ENCODE peak calls at places on chromosomes 1 and 21, in six cellular contexts. One of them, this sample, is unnamed.

GRCh38 chr1:240109920-240110685 is 18.4 kb downstream of the FMN2 start:
- DNase-seq in Daoy: no peak
- DNase-seq in NCI-H1694: no peak
- DNase-seq in stimulated activated naive B cell treated with anti-CD40 and anti-IgM and Interleukin-4, amounts not matched to agents 10 μg/mL and 1 μg/mL and 100 μg/mL, for 72 hours: no peak
- DNase-seq in HTR-8/SVneo: no peak
- DNase-seq in BE2C: no peak
- DNase-seq in this sample: no peak

GRCh38 chr1:218531936-218532335 is 186.8 kb downstream of the TGFB2 start:
- DNase-seq in BE2C: no peak
- DNase-seq in NCI-H1694: no peak
- DNase-seq in stimulated activated naive B cell treated with anti-CD40 and anti-IgM and Interleukin-4, amounts not matched to agents 10 μg/mL and 1 μg/mL and 100 μg/mL, for 72 hours: no peak
- DNase-seq in HTR-8/SVneo: no peak
- DNase-seq in Daoy: no peak
- DNase-seq in this sample: no peak

GRCh38 chr21:35470522-35470921 is 421.4 kb upstream of the RUNX1 start:
- DNase-seq in BE2C: no peak
- DNase-seq in NCI-H1694: no peak
- DNase-seq in stimulated activated naive B cell treated with anti-CD40 and anti-IgM and Interleukin-4, amounts not matched to agents 10 μg/mL and 1 μg/mL and 100 μg/mL, for 72 hours: no peak
- DNase-seq in HTR-8/SVneo: no peak
- DNase-seq in Daoy: no peak
- DNase-seq in this sample: no peak

GRCh38 chr1:233300326-233300725 is 4.8 kb upstream of the PCNX2 start:
- DNase-seq in HTR-8/SVneo: no peak
- DNase-seq in BE2C: no peak
- DNase-seq in NCI-H1694: no peak
- DNase-seq in Daoy: no peak
- DNase-seq in stimulated activated naive B cell treated with anti-CD40 and anti-IgM and Interleukin-4, amounts not matched to agents 10 μg/mL and 1 μg/mL and 100 μg/mL, for 72 hours: no peak
- DNase-seq in this sample: no peak

GRCh38 chr1:192700834-192701271 is 64.9 kb downstream of the RGS13 start:
- DNase-seq in stimulated activated naive B cell treated with anti-CD40 and anti-IgM and Interleukin-4, amounts not matched to agents 10 μg/mL and 1 μg/mL and 100 μg/mL, for 72 hours: no peak
- DNase-seq in Daoy: peak; percentile 56
- DNase-seq in HTR-8/SVneo: peak; percentile 41
- DNase-seq in BE2C: no peak
- DNase-seq in NCI-H1694: no peak
- DNase-seq in this sample: no peak

GRCh38 chr1:184388671-184389292 is 2.0 kb downstream of the C1orf21 start:
- DNase-seq in BE2C: peak; percentile 51
- DNase-seq in stimulated activated naive B cell treated with anti-CD40 and anti-IgM and Interleukin-4, amounts not matched to agents 10 μg/mL and 1 μg/mL and 100 μg/mL, for 72 hours: no peak
- DNase-seq in NCI-H1694: no peak
- DNase-seq in HTR-8/SVneo: no peak
- DNase-seq in Daoy: no peak
- DNase-seq in this sample: no peak

GRCh38 chr1:86906419-86906818 is 7.5 kb downstream of the SELENOF start:
- DNase-seq in NCI-H1694: no peak
- DNase-seq in BE2C: no peak
- DNase-seq in stimulated activated naive B cell treated with anti-CD40 and anti-IgM and Interleukin-4, amounts not matched to agents 10 μg/mL and 1 μg/mL and 100 μg/mL, for 72 hours: no peak
- DNase-seq in HTR-8/SVneo: no peak
- DNase-seq in Daoy: no peak
- DNase-seq in this sample: no peak

GRCh38 chr1:48753293-48753692 is 23.4 kb downstream of the BEND5 start:
- DNase-seq in stimulated activated naive B cell treated with anti-CD40 and anti-IgM and Interleukin-4, amounts not matched to agents 10 μg/mL and 1 μg/mL and 100 μg/mL, for 72 hours: no peak
- DNase-seq in HTR-8/SVneo: no peak
- DNase-seq in NCI-H1694: no peak
- DNase-seq in BE2C: no peak
- DNase-seq in Daoy: no peak
- DNase-seq in this sample: peak; percentile 16

GRCh38 chr1:52348704-52349301 is 17.2 kb downstream of the CC2D1B start:
- DNase-seq in BE2C: peak; percentile 52
- DNase-seq in NCI-H1694: no peak
- DNase-seq in stimulated activated naive B cell treated with anti-CD40 and anti-IgM and Interleukin-4, amounts not matched to agents 10 μg/mL and 1 μg/mL and 100 μg/mL, for 72 hours: no peak
- DNase-seq in Daoy: peak; percentile 16
- DNase-seq in HTR-8/SVneo: no peak
- DNase-seq in this sample: peak; percentile 73

GRCh38 chr21:36909423-36909822 is 57.0 kb downstream of the HLCS start:
- DNase-seq in Daoy: peak; percentile 51
- DNase-seq in BE2C: no peak
- DNase-seq in NCI-H1694: no peak
- DNase-seq in HTR-8/SVneo: no peak
- DNase-seq in stimulated activated naive B cell treated with anti-CD40 and anti-IgM and Interleukin-4, amounts not matched to agents 10 μg/mL and 1 μg/mL and 100 μg/mL, for 72 hours: no peak
- DNase-seq in this sample: no peak

GRCh38 chr1:228064741-228065542 is 17.6 kb upstream of the ARF1 start:
- DNase-seq in HTR-8/SVneo: no peak
- DNase-seq in NCI-H1694: no peak
- DNase-seq in BE2C: no peak
- DNase-seq in stimulated activated naive B cell treated with anti-CD40 and anti-IgM and Interleukin-4, amounts not matched to agents 10 μg/mL and 1 μg/mL and 100 μg/mL, for 72 hours: no peak
- DNase-seq in Daoy: no peak
- DNase-seq in this sample: no peak

GRCh38 chr1:10328534-10328933 is 70.3 kb upstream of the PGD start:
- DNase-seq in NCI-H1694: no peak
- DNase-seq in BE2C: no peak
- DNase-seq in HTR-8/SVneo: no peak
- DNase-seq in Daoy: no peak
- DNase-seq in stimulated activated naive B cell treated with anti-CD40 and anti-IgM and Interleukin-4, amounts not matched to agents 10 μg/mL and 1 μg/mL and 100 μg/mL, for 72 hours: no peak
- DNase-seq in this sample: no peak

GRCh38 chr1:47444578-47445465 is 7.0 kb downstream of the FOXD2 start:
- DNase-seq in Daoy: no peak
- DNase-seq in stimulated activated naive B cell treated with anti-CD40 and anti-IgM and Interleukin-4, amounts not matched to agents 10 μg/mL and 1 μg/mL and 100 μg/mL, for 72 hours: no peak
- DNase-seq in BE2C: no peak
- DNase-seq in NCI-H1694: no peak
- DNase-seq in HTR-8/SVneo: no peak
- DNase-seq in this sample: peak; percentile 22

GRCh38 chr1:46278807-46279206 is 24.6 kb downstream of the LRRC41 start:
- DNase-seq in BE2C: no peak
- DNase-seq in HTR-8/SVneo: no peak
- DNase-seq in stimulated activated naive B cell treated with anti-CD40 and anti-IgM and Interleukin-4, amounts not matched to agents 10 μg/mL and 1 μg/mL and 100 μg/mL, for 72 hours: no peak
- DNase-seq in NCI-H1694: no peak
- DNase-seq in Daoy: peak; percentile 26
- DNase-seq in this sample: no peak

GRCh38 chr1:54342306-54342705 is 63.9 kb downstream of the SSBP3 start:
- DNase-seq in HTR-8/SVneo: no peak
- DNase-seq in NCI-H1694: no peak
- DNase-seq in stimulated activated naive B cell treated with anti-CD40 and anti-IgM and Interleukin-4, amounts not matched to agents 10 μg/mL and 1 μg/mL and 100 μg/mL, for 72 hours: no peak
- DNase-seq in Daoy: no peak
- DNase-seq in BE2C: no peak
- DNase-seq in this sample: peak; percentile 66

GRCh38 chr21:42057861-42058437 is 13.2 kb upstream of the UMODL1 start:
- DNase-seq in HTR-8/SVneo: no peak
- DNase-seq in NCI-H1694: no peak
- DNase-seq in stimulated activated naive B cell treated with anti-CD40 and anti-IgM and Interleukin-4, amounts not matched to agents 10 μg/mL and 1 μg/mL and 100 μg/mL, for 72 hours: no peak
- DNase-seq in Daoy: no peak
- DNase-seq in BE2C: no peak
- DNase-seq in this sample: no peak

GRCh38 chr21:29504751-29505321 is 206.1 kb downstream of the BACH1 start:
- DNase-seq in Daoy: peak; percentile 67
- DNase-seq in HTR-8/SVneo: no peak
- DNase-seq in stimulated activated naive B cell treated with anti-CD40 and anti-IgM and Interleukin-4, amounts not matched to agents 10 μg/mL and 1 μg/mL and 100 μg/mL, for 72 hours: no peak
- DNase-seq in NCI-H1694: no peak
- DNase-seq in BE2C: no peak
- DNase-seq in this sample: no peak

GRCh38 chr21:25881524-25882376 is 147.0 kb downstream of the GABPA start:
- DNase-seq in NCI-H1694: peak; percentile 54
- DNase-seq in BE2C: peak; percentile 70
- DNase-seq in HTR-8/SVneo: peak; percentile 66
- DNase-seq in Daoy: peak; percentile 70
- DNase-seq in stimulated activated naive B cell treated with anti-CD40 and anti-IgM and Interleukin-4, amounts not matched to agents 10 μg/mL and 1 μg/mL and 100 μg/mL, for 72 hours: peak; percentile 32
- DNase-seq in this sample: peak; percentile 75

GRCh38 chr1:226577401-226578180 is 29.0 kb downstream of the STUM start:
- DNase-seq in NCI-H1694: no peak
- DNase-seq in Daoy: no peak
- DNase-seq in stimulated activated naive B cell treated with anti-CD40 and anti-IgM and Interleukin-4, amounts not matched to agents 10 μg/mL and 1 μg/mL and 100 μg/mL, for 72 hours: no peak
- DNase-seq in BE2C: no peak
- DNase-seq in HTR-8/SVneo: no peak
- DNase-seq in this sample: no peak

GRCh38 chr1:21229246-21230000 is 52.7 kb upstream of the EIF4G3 start:
- DNase-seq in HTR-8/SVneo: no peak
- DNase-seq in NCI-H1694: no peak
- DNase-seq in BE2C: no peak
- DNase-seq in stimulated activated naive B cell treated with anti-CD40 and anti-IgM and Interleukin-4, amounts not matched to agents 10 μg/mL and 1 μg/mL and 100 μg/mL, for 72 hours: no peak
- DNase-seq in Daoy: no peak
- DNase-seq in this sample: no peak

GRCh38 chr1:156134716-156135435 is 18.5 kb upstream of the SEMA4A start:
- DNase-seq in HTR-8/SVneo: no peak
- DNase-seq in NCI-H1694: no peak
- DNase-seq in BE2C: no peak
- DNase-seq in Daoy: no peak
- DNase-seq in stimulated activated naive B cell treated with anti-CD40 and anti-IgM and Interleukin-4, amounts not matched to agents 10 μg/mL and 1 μg/mL and 100 μg/mL, for 72 hours: no peak
- DNase-seq in this sample: no peak

GRCh38 chr21:42561742-42562141 is 48.1 kb downstream of the SLC37A1 start:
- DNase-seq in HTR-8/SVneo: no peak
- DNase-seq in BE2C: no peak
- DNase-seq in NCI-H1694: peak; percentile 15
- DNase-seq in Daoy: no peak
- DNase-seq in stimulated activated naive B cell treated with anti-CD40 and anti-IgM and Interleukin-4, amounts not matched to agents 10 μg/mL and 1 μg/mL and 100 μg/mL, for 72 hours: no peak
- DNase-seq in this sample: no peak

GRCh38 chr21:42171091-42172053 is 47.6 kb upstream of the ABCG1 start:
- DNase-seq in Daoy: no peak
- DNase-seq in BE2C: peak; percentile 42
- DNase-seq in stimulated activated naive B cell treated with anti-CD40 and anti-IgM and Interleukin-4, amounts not matched to agents 10 μg/mL and 1 μg/mL and 100 μg/mL, for 72 hours: no peak
- DNase-seq in HTR-8/SVneo: no peak
- DNase-seq in NCI-H1694: no peak
- DNase-seq in this sample: no peak

GRCh38 chr1:179798213-179798863 is 55.2 kb downstream of the FAM163A start:
- DNase-seq in BE2C: no peak
- DNase-seq in Daoy: no peak
- DNase-seq in HTR-8/SVneo: no peak
- DNase-seq in stimulated activated naive B cell treated with anti-CD40 and anti-IgM and Interleukin-4, amounts not matched to agents 10 μg/mL and 1 μg/mL and 100 μg/mL, for 72 hours: no peak
- DNase-seq in NCI-H1694: no peak
- DNase-seq in this sample: no peak

GRCh38 chr1:223515416-223515815 is 122.2 kb downstream of the CCDC185 start:
- DNase-seq in stimulated activated naive B cell treated with anti-CD40 and anti-IgM and Interleukin-4, amounts not matched to agents 10 μg/mL and 1 μg/mL and 100 μg/mL, for 72 hours: no peak
- DNase-seq in NCI-H1694: no peak
- DNase-seq in BE2C: no peak
- DNase-seq in HTR-8/SVneo: no peak
- DNase-seq in Daoy: no peak
- DNase-seq in this sample: no peak

GRCh38 chr1:3426956-3427535 is 27.4 kb upstream of the ARHGEF16 start:
- DNase-seq in Daoy: no peak
- DNase-seq in stimulated activated naive B cell treated with anti-CD40 and anti-IgM and Interleukin-4, amounts not matched to agents 10 μg/mL and 1 μg/mL and 100 μg/mL, for 72 hours: no peak
- DNase-seq in HTR-8/SVneo: no peak
- DNase-seq in NCI-H1694: no peak
- DNase-seq in BE2C: no peak
- DNase-seq in this sample: no peak

GRCh38 chr1:233790662-233791371 is 113.7 kb upstream of the SLC35F3 start:
- DNase-seq in Daoy: peak; percentile 64
- DNase-seq in stimulated activated naive B cell treated with anti-CD40 and anti-IgM and Interleukin-4, amounts not matched to agents 10 μg/mL and 1 μg/mL and 100 μg/mL, for 72 hours: peak; percentile 1
- DNase-seq in BE2C: peak; percentile 19
- DNase-seq in NCI-H1694: peak; percentile 72
- DNase-seq in HTR-8/SVneo: peak; percentile 71
- DNase-seq in this sample: peak; percentile 46

GRCh38 chr1:207084241-207084640 is 4.4 kb upstream of the C4BPB start:
- DNase-seq in HTR-8/SVneo: no peak
- DNase-seq in BE2C: no peak
- DNase-seq in NCI-H1694: no peak
- DNase-seq in stimulated activated naive B cell treated with anti-CD40 and anti-IgM and Interleukin-4, amounts not matched to agents 10 μg/mL and 1 μg/mL and 100 μg/mL, for 72 hours: no peak
- DNase-seq in Daoy: no peak
- DNase-seq in this sample: no peak

GRCh38 chr21:32826317-32827167 is 55.0 kb upstream of the PAXBP1 start:
- DNase-seq in HTR-8/SVneo: peak; percentile 20
- DNase-seq in Daoy: peak; percentile 59
- DNase-seq in NCI-H1694: peak; percentile 75
- DNase-seq in BE2C: peak; percentile 33
- DNase-seq in stimulated activated naive B cell treated with anti-CD40 and anti-IgM and Interleukin-4, amounts not matched to agents 10 μg/mL and 1 μg/mL and 100 μg/mL, for 72 hours: peak; percentile 5
- DNase-seq in this sample: peak; percentile 78

GRCh38 chr1:230230273-230230672 is 163.2 kb downstream of the GALNT2 start:
- DNase-seq in HTR-8/SVneo: no peak
- DNase-seq in stimulated activated naive B cell treated with anti-CD40 and anti-IgM and Interleukin-4, amounts not matched to agents 10 μg/mL and 1 μg/mL and 100 μg/mL, for 72 hours: no peak
- DNase-seq in NCI-H1694: no peak
- DNase-seq in Daoy: no peak
- DNase-seq in BE2C: no peak
- DNase-seq in this sample: no peak

GRCh38 chr1:83641828-83642443 is 357.0 kb downstream of the TTLL7 start:
- DNase-seq in stimulated activated naive B cell treated with anti-CD40 and anti-IgM and Interleukin-4, amounts not matched to agents 10 μg/mL and 1 μg/mL and 100 μg/mL, for 72 hours: no peak
- DNase-seq in BE2C: no peak
- DNase-seq in NCI-H1694: no peak
- DNase-seq in HTR-8/SVneo: no peak
- DNase-seq in Daoy: no peak
- DNase-seq in this sample: no peak

GRCh38 chr1:91596474-91596873 is 95.8 kb downstream of the CDC7 start:
- DNase-seq in BE2C: no peak
- DNase-seq in NCI-H1694: no peak
- DNase-seq in Daoy: peak; percentile 36
- DNase-seq in HTR-8/SVneo: no peak
- DNase-seq in stimulated activated naive B cell treated with anti-CD40 and anti-IgM and Interleukin-4, amounts not matched to agents 10 μg/mL and 1 μg/mL and 100 μg/mL, for 72 hours: no peak
- DNase-seq in this sample: no peak

GRCh38 chr1:206975313-206975712 is 5.1 kb upstream of the FCAMR start:
- DNase-seq in BE2C: peak; percentile 46
- DNase-seq in Daoy: no peak
- DNase-seq in NCI-H1694: peak; percentile 16
- DNase-seq in HTR-8/SVneo: no peak
- DNase-seq in stimulated activated naive B cell treated with anti-CD40 and anti-IgM and Interleukin-4, amounts not matched to agents 10 μg/mL and 1 μg/mL and 100 μg/mL, for 72 hours: no peak
- DNase-seq in this sample: no peak

GRCh38 chr1:153390938-153391710 is at the start of gene S100A8:
- DNase-seq in HTR-8/SVneo: no peak
- DNase-seq in stimulated activated naive B cell treated with anti-CD40 and anti-IgM and Interleukin-4, amounts not matched to agents 10 μg/mL and 1 μg/mL and 100 μg/mL, for 72 hours: no peak
- DNase-seq in BE2C: no peak
- DNase-seq in Daoy: peak; percentile 25
- DNase-seq in NCI-H1694: peak; percentile 53
- DNase-seq in this sample: peak; percentile 6

GRCh38 chr1:2611034-2611501 is 21.7 kb downstream of the MMEL1 start:
- DNase-seq in BE2C: peak; percentile 82
- DNase-seq in stimulated activated naive B cell treated with anti-CD40 and anti-IgM and Interleukin-4, amounts not matched to agents 10 μg/mL and 1 μg/mL and 100 μg/mL, for 72 hours: no peak
- DNase-seq in Daoy: peak; percentile 38
- DNase-seq in NCI-H1694: no peak
- DNase-seq in HTR-8/SVneo: no peak
- DNase-seq in this sample: peak; percentile 44

GRCh38 chr21:36297938-36298572 is 21.9 kb upstream of the MORC3 start:
- DNase-seq in NCI-H1694: no peak
- DNase-seq in BE2C: no peak
- DNase-seq in Daoy: peak; percentile 39
- DNase-seq in stimulated activated naive B cell treated with anti-CD40 and anti-IgM and Interleukin-4, amounts not matched to agents 10 μg/mL and 1 μg/mL and 100 μg/mL, for 72 hours: peak; percentile 79
- DNase-seq in HTR-8/SVneo: no peak
- DNase-seq in this sample: no peak

GRCh38 chr1:92749024-92749634 is 35.8 kb downstream of the EVI5 start:
- DNase-seq in BE2C: peak; percentile 15
- DNase-seq in Daoy: peak; percentile 69
- DNase-seq in HTR-8/SVneo: peak; percentile 48
- DNase-seq in stimulated activated naive B cell treated with anti-CD40 and anti-IgM and Interleukin-4, amounts not matched to agents 10 μg/mL and 1 μg/mL and 100 μg/mL, for 72 hours: peak; percentile 8
- DNase-seq in NCI-H1694: peak; percentile 60
- DNase-seq in this sample: peak; percentile 35

GRCh38 chr1:26289158-26290059 is 9.5 kb downstream of the SH3BGRL3 start:
- DNase-seq in BE2C: no peak
- DNase-seq in Daoy: no peak
- DNase-seq in stimulated activated naive B cell treated with anti-CD40 and anti-IgM and Interleukin-4, amounts not matched to agents 10 μg/mL and 1 μg/mL and 100 μg/mL, for 72 hours: peak; percentile 73
- DNase-seq in HTR-8/SVneo: no peak
- DNase-seq in NCI-H1694: no peak
- DNase-seq in this sample: peak; percentile 55

This sample was measured in WERI-Rb-1.